ENCODE peak calls at places on chromosomes 4 and X, in six cellular contexts. J, H, C, D, T and K are unnamed samples.

GRCh38 chrX:9339603-9340569 is 125.0 kb upstream of the TBL1X start:
- DNase-seq in D (no peak), J (no peak), C (no peak), T (no peak), H (peak; percentile 45), K (no peak)

GRCh38 chrX:71913156-71913950 is 2.7 kb downstream of the NHSL2 start:
- DNase-seq in D (no peak), T (no peak), J (no peak), H (no peak), C (no peak), K (no peak)

GRCh38 chr4:184510431-184510830 is 36.1 kb upstream of the IRF2 start:
- DNase-seq in H (no peak), D (no peak), C (no peak), J (no peak), T (no peak), K (no peak)

GRCh38 chr4:138182838-138183426 is 59.2 kb downstream of the SLC7A11 start:
- DNase-seq in D (no peak), T (peak; percentile 37), H (peak; percentile 72), J (peak; percentile 72), C (no peak), K (peak; percentile 42)

GRCh38 chrX:24515447-24515846 is 50.4 kb downstream of the PDK3 start:
- DNase-seq in T (no peak), H (peak; percentile 2), C (no peak), J (peak; percentile 4), D (no peak), K (peak; percentile 21)

GRCh38 chr4:186161138-186161537 is 30.2 kb upstream of the CYP4V2 start:
- DNase-seq in J (no peak), D (no peak), T (no peak), H (no peak), C (no peak), K (no peak)

GRCh38 chr4:152014280-152014679 is 253.5 kb upstream of the GATB start:
- DNase-seq in C (no peak), J (no peak), T (no peak), D (no peak), H (no peak), K (no peak)

GRCh38 chr4:25769251-25769650 is 93.5 kb downstream of the SEL1L3 start:
- DNase-seq in H (no peak), J (peak; percentile 84), T (no peak), C (no peak), D (no peak), K (peak; percentile 11)

GRCh38 chrX:44157858-44158257 is 184.7 kb upstream of the NDP start:
- DNase-seq in J (no peak), D (no peak), T (no peak), C (no peak), H (no peak), K (no peak)

GRCh38 chrX:140354431-140355120 is 150.3 kb downstream of the SOX3 start:
- DNase-seq in C (no peak), T (no peak), D (no peak), H (no peak), J (no peak), K (peak; percentile 72)

GRCh38 chr4:177322156-177322685 is 12.5 kb downstream of the NEIL3 start:
- DNase-seq in T (no peak), H (peak; percentile 46), D (no peak), C (no peak), J (peak; percentile 55), K (no peak)

GRCh38 chr4:8765084-8765483 is 106.6 kb downstream of the HMX1 start:
- DNase-seq in D (no peak), H (no peak), C (no peak), T (no peak), J (no peak), K (no peak)

GRCh38 chrX:13448941-13449340 is 120.5 kb upstream of the EGFL6 start:
- DNase-seq in T (no peak), J (no peak), H (no peak), C (no peak), D (no peak), K (no peak)

GRCh38 chr4:185912779-185913178 is 100.8 kb upstream of the SORBS2 start:
- DNase-seq in C (no peak), T (no peak), J (no peak), H (no peak), D (no peak), K (no peak)

GRCh38 chr4:112234952-112235609 is 3.5 kb downstream of the AP1AR start:
- DNase-seq in D (no peak), C (peak; percentile 42), J (peak; percentile 94), H (peak; percentile 87), T (peak; percentile 43), K (peak; percentile 80)

GRCh38 chr4:112230879-112231778 is 458 bp upstream of the AP1AR start:
- DNase-seq in D (peak; percentile 97), J (peak; percentile 94), C (peak; percentile 97), T (peak; percentile 96), H (peak; percentile 98), K (peak; percentile 98)

GRCh38 chr4:112236040-112236439 is 4.5 kb downstream of the AP1AR start:
- DNase-seq in C (no peak), T (no peak), D (no peak), J (no peak), H (no peak), K (no peak)

DNA sequence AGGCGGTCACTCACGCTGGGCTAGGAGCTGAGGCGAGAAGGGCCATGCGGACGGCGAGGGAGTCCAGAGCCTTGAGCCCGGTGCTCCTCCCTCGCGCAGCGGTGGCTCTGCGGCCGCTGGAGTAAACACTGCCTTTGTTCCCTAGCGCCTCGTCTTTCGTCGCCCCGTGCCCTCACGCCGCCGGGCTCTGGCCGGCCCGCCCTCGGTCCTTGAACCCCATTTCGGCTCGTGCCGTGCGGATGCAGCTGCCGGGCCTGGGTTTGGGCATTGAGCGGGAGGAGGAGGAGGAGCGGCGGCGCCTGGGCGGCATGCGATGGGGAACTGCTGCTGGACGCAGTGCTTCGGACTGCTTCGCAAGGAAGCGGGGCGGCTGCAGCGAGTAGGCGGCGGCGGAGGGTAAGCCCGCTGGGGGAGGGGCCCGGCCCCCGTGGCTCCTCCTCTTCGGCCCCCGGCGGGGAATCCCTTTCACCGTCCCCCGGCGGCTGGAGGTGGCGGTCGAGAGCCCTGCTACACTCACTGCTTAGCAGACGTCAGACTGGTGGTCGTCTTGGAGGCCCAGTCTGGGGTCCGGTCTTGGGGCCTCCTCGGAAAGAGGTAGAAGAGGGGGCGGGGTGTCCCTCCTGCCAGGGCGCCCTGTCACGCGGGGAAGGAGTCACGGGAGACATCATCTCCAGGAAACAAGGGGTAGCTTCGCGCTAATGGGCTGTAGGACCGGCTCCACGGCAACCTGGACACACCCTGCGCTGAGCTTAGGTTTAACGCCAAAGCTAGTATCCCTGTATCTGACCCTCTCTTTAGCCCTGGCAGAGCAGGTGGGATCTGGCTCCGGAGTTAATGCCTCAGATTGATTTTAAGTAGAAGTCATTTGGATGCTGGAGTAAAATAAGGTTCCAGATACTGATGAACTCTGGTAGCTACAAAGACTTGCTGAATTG is at the start of gene AP1AR:
- DNase-seq in H (peak; percentile 91), D (peak; percentile 93), J (peak; percentile 64), C (peak; percentile 89), T (peak; percentile 84), K (peak; percentile 93)
- H3K18ac ChIP-seq in H (peak within 1 kb of the TSS; percentile 98), D (peak within 1 kb of the TSS; percentile 95), J (peak within 1 kb of the TSS; percentile 82), C (peak within 1 kb of the TSS; percentile 99), T (peak within 1 kb of the TSS; percentile 100), K (peak within 1 kb of the TSS; percentile 69)

DNA sequence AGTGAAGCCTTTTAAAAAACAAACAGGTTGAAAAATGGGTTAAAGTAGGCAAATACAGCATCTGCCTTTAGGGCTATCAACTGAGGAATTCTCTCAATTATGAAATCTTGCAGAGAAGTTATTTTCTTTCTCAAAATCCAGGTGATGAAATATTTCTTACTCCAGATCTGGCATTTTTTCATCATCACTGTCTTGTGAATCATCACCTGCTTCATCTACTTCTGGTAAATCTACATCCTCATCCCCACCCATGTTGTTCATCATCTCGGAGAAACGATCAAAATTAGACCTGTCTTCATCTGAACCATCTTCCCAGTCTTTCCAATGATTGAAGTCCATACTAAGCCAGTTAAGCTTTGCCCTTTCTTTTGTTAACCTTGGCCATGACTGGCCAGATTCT is 33.3 kb upstream of the HPF1 start:
- DNase-seq in D (no peak), T (no peak), C (no peak), H (no peak), J (no peak), K (no peak)
- H2BK120ac ChIP-seq in D (no peak overlapping the region), T (no peak overlapping the region), C (no peak overlapping the region), H (no peak overlapping the region), J (no peak overlapping the region), K (no peak overlapping the region)

DNA sequence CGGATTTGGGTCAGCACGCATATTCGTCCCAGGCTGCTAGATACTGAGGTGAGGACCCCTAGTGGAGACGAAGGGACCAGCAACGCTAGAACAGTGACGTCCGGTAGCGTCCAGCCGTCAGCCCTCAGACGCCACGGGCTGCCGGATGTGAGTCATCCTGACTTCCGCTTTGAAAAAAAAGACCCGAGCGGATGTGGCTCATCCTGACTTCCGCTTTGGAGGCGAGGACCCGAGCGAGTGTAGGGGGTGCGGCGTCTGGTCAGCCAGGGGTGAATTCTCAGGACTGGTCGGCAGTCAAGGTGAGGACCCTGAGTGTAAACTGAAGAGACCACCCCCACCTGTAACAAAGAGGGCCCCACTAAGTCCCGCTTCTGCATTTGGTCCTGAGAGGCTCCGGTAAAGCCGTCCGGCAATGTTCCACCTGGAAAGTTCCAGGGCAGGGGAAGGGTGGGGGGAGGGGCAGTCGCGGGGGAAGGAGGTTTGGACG is at the start of gene MAGEB2:
- DNase-seq in H (no peak), D (no peak), T (no peak), J (no peak), C (no peak), K (no peak)
- H2BK15ac ChIP-seq in H (no peak within 1 kb of the TSS), D (no peak within 1 kb of the TSS), T (no peak within 1 kb of the TSS), J (no peak within 1 kb of the TSS), C (no peak within 1 kb of the TSS), K (no peak within 1 kb of the TSS)

GRCh38 chr4:98509641-98510170 is 148.7 kb downstream of the TSPAN5 start:
- DNase-seq in J (no peak), D (no peak), C (no peak), T (no peak), H (peak; percentile 15), K (no peak)
- H3K18ac ChIP-seq in J (peak overlapping the region; percentile 96), D (no peak overlapping the region), C (no peak overlapping the region), T (no peak overlapping the region), H (peak overlapping the region; percentile 4), K (no peak overlapping the region)

GRCh38 chr4:41142356-41142755 is 72.0 kb downstream of the APBB2 start:
- DNase-seq in H (no peak), J (no peak), C (no peak), T (no peak), D (no peak), K (no peak)

GRCh38 chr4:41143721-41144379 is 70.5 kb downstream of the APBB2 start:
- DNase-seq in T (no peak), J (no peak), H (peak; percentile 51), D (no peak), C (no peak), K (no peak)

GRCh38 chr4:41142946-41143720 is 71.2 kb downstream of the APBB2 start:
- DNase-seq in J (peak; percentile 92), D (no peak), T (no peak), C (no peak), H (peak; percentile 94), K (no peak)

GRCh38 chr4:41140410-41140809 is 73.9 kb downstream of the APBB2 start:
- DNase-seq in D (no peak), J (no peak), T (no peak), H (no peak), C (no peak), K (peak; percentile 62)

GRCh38 chr4:41141910-41142309 is 72.4 kb downstream of the APBB2 start:
- DNase-seq in J (peak; percentile 86), T (no peak), D (no peak), H (peak; percentile 76), C (no peak), K (no peak)
- H2BK120ac ChIP-seq in J (peak overlapping the region; percentile 95), T (no peak overlapping the region), D (no peak overlapping the region), H (no peak overlapping the region), C (no peak overlapping the region), K (no peak overlapping the region)

GRCh38 chr4:16293205-16293860 is 67.1 kb upstream of the TAPT1 start:
- DNase-seq in C (no peak), H (no peak), D (no peak), T (no peak), J (no peak), K (peak; percentile 70)
- H2BK15ac ChIP-seq in C (no peak overlapping the region), H (no peak overlapping the region), D (no peak overlapping the region), T (no peak overlapping the region), J (no peak overlapping the region), K (no peak overlapping the region)